ENCODE peak calls at places on chromosome 12, in five cellular contexts. W is breast epithelium, E is heart right ventricle, P is IMR-90, D is foreskin fibroblast. L is an unnamed sample.

GRCh38 chr12:67651380-67651695 is 2.8 kb downstream of the DYRK2 start:
- DNase-seq in W (no peak), D (peak; percentile 32), P (peak; percentile 59), E (no peak), L (peak; percentile 44)

GRCh38 chr12:101620762-101621133 is 26.0 kb downstream of the MYBPC1 start:
- DNase-seq in W (no peak), D (no peak), P (no peak), E (no peak), L (no peak)

GRCh38 chr12:19154696-19155095 is 25.2 kb downstream of the PLEKHA5 start:
- DNase-seq in W (no peak), E (no peak), D (no peak), P (no peak), L (peak; percentile 78)

GRCh38 chr12:68163546-68164210 is 4.1 kb upstream of the IFNG start:
- DNase-seq in P (no peak), D (no peak), W (no peak), E (no peak), L (no peak)

GRCh38 chr12:52870361-52871290 is 21.8 kb upstream of the KRT78 start:
- DNase-seq in E (peak; percentile 69), W (no peak), D (no peak), P (peak; percentile 25), L (peak; percentile 41)

GRCh38 chr12:34405286-34406227 is 383.3 kb downstream of the ALG10 start:
- DNase-seq in W (peak; percentile 30), E (peak; percentile 3), P (no peak), D (no peak), L (no peak)

GRCh38 chr12:38782393-38782792 is 123.0 kb downstream of the CPNE8 start:
- DNase-seq in W (no peak), E (no peak), D (no peak), P (no peak), L (no peak)

GRCh38 chr12:113161415-113162016 is 12.0 kb downstream of the CFAP73 start:
- DNase-seq in D (no peak), E (no peak), W (no peak), P (no peak), L (no peak)

GRCh38 chr12:53300187-53300586 is 692 bp downstream of the MYG1 start:
- DNase-seq in E (no peak), D (peak; percentile 32), W (no peak), P (peak; percentile 77), L (peak; percentile 58)

DNA sequence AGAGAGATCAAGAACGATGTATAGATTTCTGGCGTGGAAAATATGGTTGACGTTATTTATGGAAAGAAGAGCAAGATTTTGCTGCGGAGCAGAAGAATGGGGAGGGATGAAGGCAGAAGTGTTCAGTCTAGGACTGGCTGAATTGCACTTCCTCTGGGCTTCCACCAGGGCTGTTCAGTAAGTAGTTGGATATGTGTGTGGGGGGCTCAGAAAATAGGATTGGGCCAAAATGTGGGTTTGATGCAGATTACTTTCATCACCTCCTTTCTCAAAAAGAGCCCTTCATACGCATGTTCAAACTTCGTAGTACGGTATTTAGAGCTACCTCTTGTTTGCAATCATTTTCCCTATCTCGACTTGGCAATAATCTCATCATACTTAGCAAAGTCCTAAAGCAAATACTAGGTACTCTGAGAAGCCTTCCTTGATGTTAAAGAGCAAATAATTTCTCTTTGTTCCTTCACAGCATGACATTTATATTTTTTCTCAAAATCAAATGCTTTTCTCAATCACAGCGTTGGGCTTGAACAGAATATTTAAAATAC is 349.4 kb downstream of the NELL2 start:
- DNase-seq in P (no peak), W (no peak), D (no peak), E (no peak), L (no peak)
- TF ChIP-seq CTCF in P (no peak), W (no peak), D (no peak), E (no peak), L (no peak)

GRCh38 chr12:33314223-33314622 is 125.4 kb downstream of the SYT10 start:
- DNase-seq in E (no peak), D (no peak), W (no peak), P (no peak), L (no peak)
- H3K4me3 ChIP-seq in E (no peak overlapping the region), D (no peak overlapping the region), W (no peak overlapping the region), P (no peak overlapping the region), L (no peak overlapping the region)

GRCh38 chr12:120437735-120438494 is at the start of gene COX6A1:
- DNase-seq in P (peak; percentile 97), D (peak; percentile 94), E (peak; percentile 92), W (peak; percentile 92), L (peak; percentile 95)
- TF ChIP-seq CTCF in P (no peak), D (no peak), E (no peak), W (no peak), L (no peak)

DNA sequence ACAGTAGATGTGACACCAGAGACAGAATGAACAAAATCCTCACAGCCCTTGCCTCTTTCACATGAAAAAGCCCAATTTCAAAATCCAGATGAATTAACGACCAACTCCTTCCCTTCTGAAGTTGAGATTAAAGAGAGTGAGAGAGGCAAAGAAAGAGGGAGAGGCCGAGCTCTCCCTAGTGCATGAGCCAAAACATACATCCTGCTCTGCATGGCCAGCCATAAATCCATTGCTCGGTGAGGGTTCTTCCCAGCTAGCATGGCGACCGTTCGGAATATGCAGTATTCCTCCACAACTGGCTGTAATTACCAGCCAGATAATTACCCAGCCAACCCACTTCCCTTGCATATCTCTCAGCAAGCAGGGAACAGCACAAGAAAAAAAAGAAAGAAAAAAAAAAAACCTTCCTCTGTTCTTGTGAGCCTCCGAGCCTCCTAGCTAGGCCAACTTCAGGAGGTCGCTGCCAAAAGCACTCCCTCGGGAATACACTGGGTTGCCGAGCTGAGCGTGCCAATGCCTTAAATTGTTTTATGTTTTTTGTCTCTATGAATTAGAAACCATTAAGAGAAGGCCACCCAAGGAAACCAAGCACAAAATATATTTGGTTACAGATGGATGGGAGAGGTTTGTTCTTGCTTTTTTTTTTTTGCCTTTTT is 568.0 kb downstream of the MED13L start:
- DNase-seq in D (no peak), E (peak; percentile 71), P (no peak), W (no peak), L (peak; percentile 7)
- H3K4me3 ChIP-seq in D (no peak overlapping the region), E (no peak overlapping the region), P (no peak overlapping the region), W (no peak overlapping the region), L (no peak overlapping the region)